ENCODE peak calls at places on chromosome 13, in five cellular contexts. Q, B, R, I and P are unnamed samples.

GRCh38 chr13:63948045-63948444 is 2532.4 kb upstream of the PCDH20 start:
- DNase-seq in Q (peak; percentile 40), B (no peak), R (no peak), I (no peak), P (no peak)

GRCh38 chr13:52195052-52195837 is 35.8 kb upstream of the NEK3 start:
- DNase-seq in Q (no peak), B (no peak), R (no peak), I (peak; percentile 60), P (peak; percentile 93)

GRCh38 chr13:45909724-45910123 is 58.2 kb upstream of the SIAH3 start:
- DNase-seq in Q (no peak), B (no peak), R (no peak), I (no peak), P (no peak)

GRCh38 chr13:96229356-96229755 is 139.4 kb downstream of the HS6ST3 start:
- DNase-seq in Q (peak; percentile 21), B (peak; percentile 8), R (no peak), I (peak; percentile 17), P (peak; percentile 72)

GRCh38 chr13:23672616-23673015 is 102.4 kb downstream of the TNFRSF19 start:
- DNase-seq in Q (no peak), B (no peak), R (no peak), I (no peak), P (no peak)

GRCh38 chr13:106299616-106300015 is 235.8 kb downstream of the EFNB2 start:
- DNase-seq in Q (no peak), B (no peak), R (no peak), I (no peak), P (no peak)

GRCh38 chr13:49561064-49561410 is 24.3 kb downstream of the RCBTB1 start:
- DNase-seq in Q (peak; percentile 23), B (no peak), R (no peak), I (no peak), P (no peak)

GRCh38 chr13:23443878-23444277 is 10.4 kb upstream of the SACS start:
- DNase-seq in Q (no peak), B (no peak), R (no peak), I (no peak), P (no peak)

GRCh38 chr13:80048802-80049201 is 292.1 kb downstream of the SPRY2 start:
- DNase-seq in Q (no peak), B (peak; percentile 6), R (peak; percentile 89), I (peak; percentile 9), P (peak; percentile 38)

GRCh38 chr13:48121733-48122132 is 26.8 kb upstream of the MED4 start:
- DNase-seq in Q (no peak), B (no peak), R (no peak), I (no peak), P (no peak)

GRCh38 chr13:24625324-24625723 is 54.9 kb upstream of the ATP12A start:
- DNase-seq in Q (no peak), B (no peak), R (no peak), I (no peak), P (no peak)

GRCh38 chr13:34513526-34513925 is 428.5 kb upstream of the NBEA start:
- DNase-seq in Q (no peak), B (no peak), R (no peak), I (no peak), P (no peak)

GRCh38 chr13:106558527-106558926 is 9.4 kb downstream of the ARGLU1 start:
- DNase-seq in Q (no peak), B (no peak), R (no peak), I (no peak), P (no peak)

GRCh38 chr13:112179995-112180394 is 113.0 kb downstream of the SOX1 start:
- DNase-seq in Q (no peak), B (no peak), R (no peak), I (no peak), P (no peak)

GRCh38 chr13:106063591-106064308 is 471.7 kb downstream of the EFNB2 start:
- DNase-seq in Q (no peak), B (no peak), R (no peak), I (no peak), P (no peak)

GRCh38 chr13:40060318-40061007 is 405.0 kb downstream of the COG6 start:
- DNase-seq in Q (no peak), B (no peak), R (peak; percentile 97), I (no peak), P (no peak)

GRCh38 chr13:50162001-50162400 is 146.8 kb downstream of the KCNRG start:
- DNase-seq in Q (no peak), B (no peak), R (no peak), I (no peak), P (no peak)

GRCh38 chr13:39913928-39914327 is 258.5 kb downstream of the COG6 start:
- DNase-seq in Q (no peak), B (no peak), R (no peak), I (no peak), P (no peak)

GRCh38 chr13:93226623-93227279 is at the start of gene GPC6:
- DNase-seq in Q (peak; percentile 79), B (no peak), R (no peak), I (no peak), P (peak; percentile 88)

GRCh38 chr13:20193142-20193923 is 595 bp upstream of the GJB2 start:
- DNase-seq in Q (no peak), B (no peak), R (no peak), I (no peak), P (peak; percentile 27)

GRCh38 chr13:90238433-90238832 is 1109.1 kb upstream of the MIR17HG start:
- DNase-seq in Q (no peak), B (no peak), R (no peak), I (no peak), P (peak; percentile 26)

GRCh38 chr13:67224148-67224846 is 5.8 kb downstream of the PCDH9 start:
- DNase-seq in Q (peak; percentile 56), B (peak; percentile 51), R (no peak), I (peak; percentile 33), P (peak; percentile 83)

GRCh38 chr13:51697181-51697580 is 106.8 kb downstream of the DHRS12 start:
- DNase-seq in Q (no peak), B (no peak), R (no peak), I (no peak), P (no peak)

GRCh38 chr13:38395505-38395803 is 45.8 kb downstream of the UFM1 start:
- DNase-seq in Q (no peak), B (no peak), R (no peak), I (no peak), P (no peak)

GRCh38 chr13:46160474-46161066 is 21.4 kb downstream of the LCP1 start:
- DNase-seq in Q (peak; percentile 58), B (peak; percentile 24), R (no peak), I (no peak), P (peak; percentile 79)

GRCh38 chr13:24528816-24529398 is 16.3 kb upstream of the PARP4 start:
- DNase-seq in Q (no peak), B (no peak), R (no peak), I (no peak), P (peak; percentile 78)

GRCh38 chr13:49218493-49219051 is 1.6 kb upstream of the MLNR start:
- DNase-seq in Q (no peak), B (no peak), R (no peak), I (no peak), P (peak; percentile 63)

GRCh38 chr13:112720251-112720650 is 30.4 kb downstream of the ATP11A start:
- DNase-seq in Q (no peak), B (no peak), R (no peak), I (no peak), P (no peak)

GRCh38 chr13:34561033-34561432 is 381.0 kb upstream of the NBEA start:
- DNase-seq in Q (no peak), B (no peak), R (no peak), I (no peak), P (no peak)

GRCh38 chr13:96662036-96662435 is 332.2 kb downstream of the OXGR1 start:
- DNase-seq in Q (no peak), B (no peak), R (no peak), I (no peak), P (no peak)

DNA sequence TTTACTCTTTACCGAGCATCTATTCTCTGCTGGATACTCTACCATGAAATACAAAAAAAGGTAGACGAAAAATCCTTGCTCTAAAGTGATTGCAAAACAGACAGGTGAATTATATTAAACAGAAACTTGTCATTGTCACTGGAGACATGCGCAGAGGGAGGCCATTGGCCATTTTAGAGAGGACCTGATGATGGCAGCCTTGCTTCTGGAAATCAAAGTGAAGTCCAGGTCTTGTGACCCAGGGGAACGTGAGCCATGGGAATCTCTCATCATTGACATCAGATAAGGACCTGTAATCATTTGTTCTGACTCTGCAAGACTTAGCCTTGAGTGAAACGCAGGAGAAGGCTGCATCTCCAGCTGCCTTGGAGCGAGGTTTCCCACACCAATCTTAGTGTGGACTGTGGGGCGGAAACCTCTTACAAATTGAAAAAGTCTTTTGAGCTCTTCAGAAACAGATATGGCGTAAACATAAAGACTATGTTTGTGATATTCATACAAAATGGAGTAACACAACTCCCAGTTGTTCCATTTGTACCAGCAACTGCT is 16.8 kb upstream of the SLC46A3 start:
- DNase-seq in Q (no peak), B (no peak), R (no peak), I (no peak), P (no peak)
- TF ChIP-seq CREB1 in Q (no peak), B (no peak), R (no peak), I (no peak), P (no peak)

GRCh38 chr13:65985632-65986031 is 1244.5 kb downstream of the PCDH9 start:
- DNase-seq in Q (peak; percentile 16), B (no peak), R (no peak), I (no peak), P (peak; percentile 60)
- TF ChIP-seq CTCF in Q (peak; percentile 28), B (no peak), R (no peak), I (peak; percentile 58), P (peak; percentile 64)

GRCh38 chr13:76993473-76993872 is 1.6 kb downstream of the CLN5 start:
- DNase-seq in Q (no peak), B (no peak), R (no peak), I (no peak), P (no peak)

GRCh38 chr13:76991432-76991795 is 467 bp upstream of the CLN5 start:
- DNase-seq in Q (no peak), B (no peak), R (peak; percentile 35), I (no peak), P (no peak)

GRCh38 chr13:76992548-76993001 is 694 bp downstream of the CLN5 start:
- DNase-seq in Q (no peak), B (no peak), R (no peak), I (no peak), P (peak; percentile 60)

GRCh38 chr13:76993021-76993420 is 1.1 kb downstream of the CLN5 start:
- DNase-seq in Q (no peak), B (no peak), R (no peak), I (no peak), P (no peak)

GRCh38 chr13:76991796-76992547 is at the start of gene CLN5:
- DNase-seq in Q (peak; percentile 86), B (peak; percentile 85), R (peak; percentile 72), I (peak; percentile 78), P (peak; percentile 96)
- TF ChIP-seq POLR2AphosphoS5 in Q (peak; percentile 81), B (peak; percentile 60), R (peak; percentile 87), I (peak; percentile 90), P (peak; percentile 82)

DNA sequence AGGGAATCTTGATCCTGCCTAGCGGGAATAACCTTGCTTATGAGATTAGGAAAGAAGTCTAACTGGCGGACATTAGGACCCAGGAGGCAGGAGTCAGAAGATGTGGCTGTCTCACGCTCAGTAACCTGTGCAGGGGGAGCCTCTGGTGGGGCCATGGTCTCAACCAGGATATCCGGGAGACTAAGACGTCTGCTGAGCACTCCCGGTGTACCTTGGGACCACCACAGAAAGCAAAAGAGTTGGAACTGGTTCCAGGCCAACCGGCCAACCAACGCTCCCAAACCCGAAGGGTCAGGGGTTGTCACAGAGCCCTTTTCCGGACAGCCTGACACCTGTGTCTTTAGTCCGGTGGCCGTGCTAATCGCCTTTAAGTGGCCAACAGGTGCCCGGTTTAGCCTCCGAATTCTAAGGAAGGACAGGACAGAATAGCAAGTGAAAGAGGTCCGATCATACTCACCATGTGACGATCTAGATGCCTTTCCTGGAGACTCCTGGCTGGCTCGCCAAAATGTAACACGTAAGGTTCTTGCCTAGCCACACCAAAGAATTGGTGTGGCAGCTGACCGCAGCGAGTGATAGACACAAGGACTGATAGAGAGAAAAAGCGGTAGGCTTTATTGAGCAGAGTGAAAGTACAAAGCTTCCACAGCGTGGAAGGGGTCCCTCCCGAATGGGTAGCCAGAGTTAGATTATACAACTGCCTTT is 103.9 kb upstream of the DIAPH3 start:
- DNase-seq in Q (no peak), B (no peak), R (no peak), I (no peak), P (peak; percentile 79)
- TF ChIP-seq CREB1 in Q (no peak), B (no peak), R (no peak), I (no peak), P (no peak)